ENCODE peak calls at places on chromosomes 12 and 14, in nine cellular contexts. One of them, this sample, is unnamed.

GRCh38 chr12:114123108-114123507 is 157.0 kb upstream of the RBM19 start:
- DNase-seq in suprapubic skin: no peak
- DNase-seq in HepG2: no peak
- DNase-seq in H1: no peak
- DNase-seq in stomach: no peak
- DNase-seq in A549: no peak
- DNase-seq in ovary: no peak
- DNase-seq in tibial nerve: no peak
- DNase-seq in sigmoid colon: no peak
- DNase-seq in this sample: no peak

GRCh38 chr12:54596526-54596946 is 8.1 kb upstream of the PPP1R1A start:
- DNase-seq in suprapubic skin: no peak
- DNase-seq in HepG2: peak; percentile 40
- DNase-seq in H1: peak; percentile 50
- DNase-seq in stomach: peak; percentile 79
- DNase-seq in A549: peak; percentile 72
- DNase-seq in ovary: peak; percentile 81
- DNase-seq in tibial nerve: peak; percentile 77
- DNase-seq in sigmoid colon: peak; percentile 76
- DNase-seq in this sample: peak; percentile 64

GRCh38 chr12:62328296-62328921 is 68.2 kb downstream of the USP15 start:
- DNase-seq in suprapubic skin: no peak
- DNase-seq in HepG2: no peak
- DNase-seq in H1: no peak
- DNase-seq in stomach: no peak
- DNase-seq in A549: no peak
- DNase-seq in ovary: no peak
- DNase-seq in tibial nerve: no peak
- DNase-seq in sigmoid colon: no peak
- DNase-seq in this sample: no peak

GRCh38 chr14:50784683-50785505 is 46.1 kb downstream of the NIN start:
- DNase-seq in suprapubic skin: no peak
- DNase-seq in HepG2: no peak
- DNase-seq in H1: no peak
- DNase-seq in stomach: no peak
- DNase-seq in A549: no peak
- DNase-seq in ovary: no peak
- DNase-seq in tibial nerve: no peak
- DNase-seq in sigmoid colon: no peak
- DNase-seq in this sample: no peak

GRCh38 chr12:131773582-131774221 is 54.5 kb upstream of the MMP17 start:
- DNase-seq in suprapubic skin: no peak
- DNase-seq in HepG2: no peak
- DNase-seq in H1: no peak
- DNase-seq in stomach: no peak
- DNase-seq in A549: no peak
- DNase-seq in ovary: peak; percentile 28
- DNase-seq in tibial nerve: no peak
- DNase-seq in sigmoid colon: no peak
- DNase-seq in this sample: peak; percentile 26

GRCh38 chr12:125593269-125593668 is 528.0 kb downstream of the AACS start:
- DNase-seq in suprapubic skin: no peak
- DNase-seq in HepG2: no peak
- DNase-seq in H1: no peak
- DNase-seq in stomach: no peak
- DNase-seq in A549: no peak
- DNase-seq in ovary: no peak
- DNase-seq in tibial nerve: no peak
- DNase-seq in sigmoid colon: no peak
- DNase-seq in this sample: no peak

GRCh38 chr12:125443316-125443715 is 378.1 kb downstream of the AACS start:
- DNase-seq in suprapubic skin: no peak
- DNase-seq in HepG2: no peak
- DNase-seq in H1: no peak
- DNase-seq in stomach: no peak
- DNase-seq in A549: no peak
- DNase-seq in ovary: no peak
- DNase-seq in tibial nerve: no peak
- DNase-seq in sigmoid colon: no peak
- DNase-seq in this sample: no peak

GRCh38 chr12:93361159-93361919 is 16.4 kb upstream of the NUDT4 start:
- DNase-seq in suprapubic skin: no peak
- DNase-seq in HepG2: no peak
- DNase-seq in H1: no peak
- DNase-seq in stomach: no peak
- DNase-seq in A549: no peak
- DNase-seq in ovary: no peak
- DNase-seq in tibial nerve: no peak
- DNase-seq in sigmoid colon: no peak
- DNase-seq in this sample: no peak

GRCh38 chr14:83441801-83442200 is 1908.1 kb upstream of the SEL1L start:
- DNase-seq in suprapubic skin: no peak
- DNase-seq in HepG2: no peak
- DNase-seq in H1: no peak
- DNase-seq in stomach: no peak
- DNase-seq in A549: no peak
- DNase-seq in ovary: no peak
- DNase-seq in tibial nerve: no peak
- DNase-seq in sigmoid colon: no peak
- DNase-seq in this sample: no peak

DNA sequence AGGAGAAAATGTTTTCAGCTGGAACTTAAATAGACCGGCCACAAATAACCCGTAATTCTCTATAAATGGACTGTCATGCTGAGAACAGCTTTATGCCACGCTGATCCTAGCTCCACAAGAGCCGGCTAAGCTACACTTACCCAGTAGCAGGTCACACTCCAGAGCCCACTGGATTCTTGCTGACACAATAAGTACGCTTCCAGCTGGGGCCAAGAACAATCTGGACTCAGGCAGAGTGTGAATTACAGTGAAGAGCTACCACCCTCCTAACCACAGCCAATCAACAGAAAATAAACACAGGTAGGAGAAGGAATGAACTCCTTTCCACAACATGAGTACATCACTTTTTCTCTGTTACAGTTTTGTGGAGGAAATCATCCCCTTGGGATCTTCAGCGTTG is 531.3 kb downstream of the GALC start:
- DNase-seq in suprapubic skin: no peak
- DNase-seq in HepG2: no peak
- DNase-seq in H1: no peak
- DNase-seq in stomach: no peak
- DNase-seq in A549: no peak
- DNase-seq in ovary: no peak
- DNase-seq in tibial nerve: no peak
- DNase-seq in sigmoid colon: no peak
- DNase-seq in this sample: no peak
- TF ChIP-seq EP300 in suprapubic skin: no peak
- TF ChIP-seq EP300 in HepG2: no peak
- TF ChIP-seq EP300 in H1: no peak
- TF ChIP-seq EP300 in stomach: no peak
- TF ChIP-seq EP300 in A549: no peak
- TF ChIP-seq EP300 in ovary: no peak
- TF ChIP-seq EP300 in tibial nerve: no peak
- TF ChIP-seq EP300 in sigmoid colon: no peak
- TF ChIP-seq EP300 in this sample: no peak

DNA sequence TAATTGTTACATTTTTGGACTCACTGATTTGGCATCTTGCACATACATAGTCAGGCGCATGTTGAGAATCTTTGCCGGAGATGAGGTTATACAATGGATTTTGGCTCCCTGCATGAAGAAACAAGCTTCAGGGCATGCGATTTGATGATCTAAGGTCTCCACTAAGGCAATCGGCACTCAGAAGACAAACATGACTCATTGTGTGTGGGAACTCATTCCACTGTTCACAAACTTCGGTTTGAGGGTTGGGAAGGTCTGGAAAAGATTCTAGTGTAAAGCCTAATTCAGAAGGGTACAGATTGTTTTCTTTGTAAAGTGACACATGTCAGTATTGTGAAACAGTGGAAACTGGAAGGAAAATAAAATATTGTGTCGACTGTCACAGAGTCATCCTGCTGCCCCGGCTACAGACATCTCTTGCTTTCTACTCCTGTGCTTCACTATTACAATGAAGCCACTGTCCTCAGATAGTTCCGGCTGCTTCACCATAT is 192.6 kb upstream of the HMGA2 start:
- DNase-seq in suprapubic skin: peak; percentile 62
- DNase-seq in HepG2: peak; percentile 91
- DNase-seq in H1: no peak
- DNase-seq in stomach: no peak
- DNase-seq in A549: peak; percentile 95
- DNase-seq in ovary: no peak
- DNase-seq in tibial nerve: peak; percentile 52
- DNase-seq in sigmoid colon: no peak
- DNase-seq in this sample: no peak
- TF ChIP-seq POLR2A in suprapubic skin: no peak
- TF ChIP-seq POLR2A in HepG2: no peak
- TF ChIP-seq POLR2A in H1: no peak
- TF ChIP-seq POLR2A in stomach: no peak
- TF ChIP-seq POLR2A in A549: no peak
- TF ChIP-seq POLR2A in ovary: no peak
- TF ChIP-seq POLR2A in tibial nerve: no peak
- TF ChIP-seq POLR2A in sigmoid colon: no peak
- TF ChIP-seq POLR2A in this sample: no peak

DNA sequence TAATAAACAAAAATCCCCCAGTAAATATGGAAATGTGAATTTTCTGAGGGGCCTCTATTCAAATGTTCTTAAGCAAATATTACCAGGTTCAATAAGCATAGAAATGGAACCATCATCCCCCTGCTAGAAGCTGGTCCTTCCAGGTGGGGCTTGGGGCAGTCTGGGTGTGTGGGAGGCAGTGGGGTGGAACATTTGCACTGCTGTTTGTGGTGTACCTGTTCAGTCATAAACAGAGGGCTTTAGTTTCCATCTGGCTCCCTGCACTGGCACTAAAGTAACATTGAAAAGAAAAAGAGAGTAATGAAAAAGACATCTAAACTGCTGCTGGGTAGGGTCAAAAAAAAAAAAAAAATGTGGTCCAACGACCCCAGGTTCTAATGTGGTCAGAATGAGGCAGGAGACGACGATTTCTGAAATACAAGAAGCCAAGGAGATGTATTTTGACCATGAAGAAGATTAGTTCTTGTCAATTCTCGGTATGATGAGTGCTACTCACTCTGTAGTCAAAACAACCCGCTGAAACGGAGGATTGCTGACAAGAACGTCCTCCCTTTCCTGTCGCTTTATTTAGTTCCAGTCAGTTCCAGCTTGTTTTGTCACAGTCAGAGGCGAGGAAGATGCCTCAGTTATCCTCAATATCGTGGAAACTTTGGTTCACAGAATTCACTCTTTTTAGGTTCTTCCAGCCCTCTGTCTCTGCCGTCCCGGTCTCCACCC is 44.2 kb upstream of the MANSC4 start:
- DNase-seq in suprapubic skin: no peak
- DNase-seq in HepG2: no peak
- DNase-seq in H1: no peak
- DNase-seq in stomach: no peak
- DNase-seq in A549: no peak
- DNase-seq in ovary: no peak
- DNase-seq in tibial nerve: no peak
- DNase-seq in sigmoid colon: no peak
- DNase-seq in this sample: no peak
- TF ChIP-seq EP300 in suprapubic skin: no peak
- TF ChIP-seq EP300 in HepG2: no peak
- TF ChIP-seq EP300 in H1: no peak
- TF ChIP-seq EP300 in stomach: no peak
- TF ChIP-seq EP300 in A549: no peak
- TF ChIP-seq EP300 in ovary: no peak
- TF ChIP-seq EP300 in tibial nerve: no peak
- TF ChIP-seq EP300 in sigmoid colon: no peak
- TF ChIP-seq EP300 in this sample: no peak

GRCh38 chr14:105294142-105294597 is 6.6 kb downstream of the BRF1 start:
- DNase-seq in suprapubic skin: no peak
- DNase-seq in HepG2: no peak
- DNase-seq in H1: no peak
- DNase-seq in stomach: no peak
- DNase-seq in A549: no peak
- DNase-seq in ovary: no peak
- DNase-seq in tibial nerve: no peak
- DNase-seq in sigmoid colon: no peak
- DNase-seq in this sample: no peak
- TF ChIP-seq POLR2A in suprapubic skin: no peak
- TF ChIP-seq POLR2A in HepG2: no peak
- TF ChIP-seq POLR2A in H1: no peak
- TF ChIP-seq POLR2A in stomach: no peak
- TF ChIP-seq POLR2A in A549: no peak
- TF ChIP-seq POLR2A in ovary: no peak
- TF ChIP-seq POLR2A in tibial nerve: no peak
- TF ChIP-seq POLR2A in sigmoid colon: no peak
- TF ChIP-seq POLR2A in this sample: no peak

GRCh38 chr12:101892794-101893193 is 15.4 kb downstream of the DRAM1 start:
- DNase-seq in suprapubic skin: no peak
- DNase-seq in HepG2: no peak
- DNase-seq in H1: no peak
- DNase-seq in stomach: no peak
- DNase-seq in A549: no peak
- DNase-seq in ovary: no peak
- DNase-seq in tibial nerve: no peak
- DNase-seq in sigmoid colon: no peak
- DNase-seq in this sample: no peak

GRCh38 chr12:101889216-101889752 is 11.9 kb downstream of the DRAM1 start:
- DNase-seq in suprapubic skin: no peak
- DNase-seq in HepG2: no peak
- DNase-seq in H1: no peak
- DNase-seq in stomach: no peak
- DNase-seq in A549: no peak
- DNase-seq in ovary: no peak
- DNase-seq in tibial nerve: no peak
- DNase-seq in sigmoid colon: no peak
- DNase-seq in this sample: no peak

GRCh38 chr12:101885912-101886561 is 8.7 kb downstream of the DRAM1 start:
- DNase-seq in suprapubic skin: no peak
- DNase-seq in HepG2: no peak
- DNase-seq in H1: no peak
- DNase-seq in stomach: no peak
- DNase-seq in A549: no peak
- DNase-seq in ovary: no peak
- DNase-seq in tibial nerve: no peak
- DNase-seq in sigmoid colon: no peak
- DNase-seq in this sample: no peak

GRCh38 chr12:101891462-101891971 is 14.1 kb downstream of the DRAM1 start:
- DNase-seq in suprapubic skin: no peak
- DNase-seq in HepG2: peak; percentile 86
- DNase-seq in H1: no peak
- DNase-seq in stomach: peak; percentile 71
- DNase-seq in A549: peak; percentile 67
- DNase-seq in ovary: no peak
- DNase-seq in tibial nerve: no peak
- DNase-seq in sigmoid colon: peak; percentile 75
- DNase-seq in this sample: peak; percentile 64
- TF ChIP-seq EP300 in suprapubic skin: no peak
- TF ChIP-seq EP300 in HepG2: no peak
- TF ChIP-seq EP300 in H1: no peak
- TF ChIP-seq EP300 in stomach: no peak
- TF ChIP-seq EP300 in A549: no peak
- TF ChIP-seq EP300 in ovary: no peak
- TF ChIP-seq EP300 in tibial nerve: peak; percentile 57
- TF ChIP-seq EP300 in sigmoid colon: no peak
- TF ChIP-seq EP300 in this sample: no peak

This sample was measured in transverse colon.